ENCODE peak calls at places on chromosome 5, in nine cellular contexts. Z is stomach, B is sigmoid colon, J is upper lobe of left lung, A is A549, F is H1, P is GM12878, D is ovary, N is transverse colon. O is an unnamed sample.

GRCh38 chr5:81749186-81749561 is 1.7 kb downstream of the SSBP2 start:
- DNase-seq in Z (no peak), B (no peak), J (no peak), A (no peak), F (no peak), P (no peak), D (peak), N (no peak), O (no peak)

GRCh38 chr5:162068412-162068811 is 839 bp downstream of the GABRG2 start:
- DNase-seq in Z (no peak), B (no peak), J (peak), A (no peak), F (peak), P (no peak), D (no peak), N (no peak), O (no peak)

GRCh38 chr5:53381-54174 is 38.4 kb upstream of the PLEKHG4B start:
- DNase-seq in Z (peak), B (no peak), J (peak), A (peak), F (peak), P (no peak), D (peak), N (peak), O (no peak)

GRCh38 chr5:150765019-150765788 is 6.4 kb upstream of the DCTN4 start:
- DNase-seq in Z (no peak), B (no peak), J (no peak), A (no peak), F (no peak), P (no peak), D (no peak), N (no peak), O (no peak)

GRCh38 chr5:116423091-116423490 is 151.5 kb downstream of the SEMA6A start:
- DNase-seq in Z (no peak), B (no peak), J (no peak), A (no peak), F (no peak), P (no peak), D (no peak), N (no peak), O (no peak)

GRCh38 chr5:142388696-142389095 is 63.9 kb upstream of the SPRY4 start:
- DNase-seq in Z (no peak), B (no peak), J (no peak), A (no peak), F (no peak), P (no peak), D (no peak), N (no peak), O (no peak)

GRCh38 chr5:93273176-93273575 is 307.8 kb downstream of the NR2F1-AS1 start:
- DNase-seq in Z (no peak), B (no peak), J (no peak), A (no peak), F (no peak), P (no peak), D (no peak), N (no peak), O (no peak)

GRCh38 chr5:161846731-161847130 is 1.2 kb upstream of the GABRA1 start:
- DNase-seq in Z (no peak), B (no peak), J (no peak), A (no peak), F (no peak), P (no peak), D (no peak), N (no peak), O (no peak)

GRCh38 chr5:458547-459353 is 15.8 kb downstream of the EXOC3 start:
- DNase-seq in Z (no peak), B (peak), J (peak), A (peak), F (no peak), P (peak), D (no peak), N (peak), O (no peak)

GRCh38 chr5:140042551-140043507 is at the start of gene NRG2:
- DNase-seq in Z (peak), B (peak), J (peak), A (peak), F (peak), P (no peak), D (peak), N (peak), O (peak)

GRCh38 chr5:77620404-77620803 is 18.1 kb downstream of the OTP start:
- DNase-seq in Z (no peak), B (no peak), J (no peak), A (no peak), F (no peak), P (no peak), D (no peak), N (no peak), O (no peak)

GRCh38 chr5:157918811-157919742 is 60.1 kb upstream of the CLINT1 start:
- DNase-seq in Z (peak), B (no peak), J (peak), A (no peak), F (no peak), P (no peak), D (no peak), N (peak), O (no peak)

GRCh38 chr5:110377411-110378392 is 348.8 kb downstream of the TMEM232 start:
- DNase-seq in Z (no peak), B (no peak), J (no peak), A (no peak), F (no peak), P (no peak), D (no peak), N (no peak), O (no peak)

GRCh38 chr5:80151890-80152289 is 104.0 kb downstream of the SERINC5 start:
- DNase-seq in Z (no peak), B (no peak), J (no peak), A (no peak), F (no peak), P (no peak), D (no peak), N (no peak), O (no peak)

GRCh38 chr5:77892061-77893010 is 116.2 kb upstream of the TBCA start:
- DNase-seq in Z (no peak), B (no peak), J (no peak), A (no peak), F (no peak), P (no peak), D (no peak), N (no peak), O (no peak)

GRCh38 chr5:136094189-136094912 is 38.3 kb upstream of the SMAD5 start:
- DNase-seq in Z (peak), B (no peak), J (no peak), A (no peak), F (no peak), P (no peak), D (no peak), N (peak), O (no peak)

GRCh38 chr5:173963107-173963506 is 25.9 kb upstream of the C5orf47 start:
- DNase-seq in Z (no peak), B (no peak), J (no peak), A (peak), F (no peak), P (no peak), D (no peak), N (no peak), O (no peak)

GRCh38 chr5:157106668-157107461 is 2.0 kb downstream of the HAVCR2 start:
- DNase-seq in Z (peak), B (no peak), J (peak), A (no peak), F (no peak), P (peak), D (no peak), N (no peak), O (peak)

GRCh38 chr5:56350595-56351170 is 117.6 kb upstream of the ANKRD55 start:
- DNase-seq in Z (no peak), B (peak), J (peak), A (peak), F (peak), P (no peak), D (peak), N (peak), O (no peak)

GRCh38 chr5:145846087-145846486 is 10.9 kb upstream of the PRELID2 start:
- DNase-seq in Z (no peak), B (no peak), J (no peak), A (no peak), F (no peak), P (no peak), D (no peak), N (no peak), O (no peak)

DNA sequence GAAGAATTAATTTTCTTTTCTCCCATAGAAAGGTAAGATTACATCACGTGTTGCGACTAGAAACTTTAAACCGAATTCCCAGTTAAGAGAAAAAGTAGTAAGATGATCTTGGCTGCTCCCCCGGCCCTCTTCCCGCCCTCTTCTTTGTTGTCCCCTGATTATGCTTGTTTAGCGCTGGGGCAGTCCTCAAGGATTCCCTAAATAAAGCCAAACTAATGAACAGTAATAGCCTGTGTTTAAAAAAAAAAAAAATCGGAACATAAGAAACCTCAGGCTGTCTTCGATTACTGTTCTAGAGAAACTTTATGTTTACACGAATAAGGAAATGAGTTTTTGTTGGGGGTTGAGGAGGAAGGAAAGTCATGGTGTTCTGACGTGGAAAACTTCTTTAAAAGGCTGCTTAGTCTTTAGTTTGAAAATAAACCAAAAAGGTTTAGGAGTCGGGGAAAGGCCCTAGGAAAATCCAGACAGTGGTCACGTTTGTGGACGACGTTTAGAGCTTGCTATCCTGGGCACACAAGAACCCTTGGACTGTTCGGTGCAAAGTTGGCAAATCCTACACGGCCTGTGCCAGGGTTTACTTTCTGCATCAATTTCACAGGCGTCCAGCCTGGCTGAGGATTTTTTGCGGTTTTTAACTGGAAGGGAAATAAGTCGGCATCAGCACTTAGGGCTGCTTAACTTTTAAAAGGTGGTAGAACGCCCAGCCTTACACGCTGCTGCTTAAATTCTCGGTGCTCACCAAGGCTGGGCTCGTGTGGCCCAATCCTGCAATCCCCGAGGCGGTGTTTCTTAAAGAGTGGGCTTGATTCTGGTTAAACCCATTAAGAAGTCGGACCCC is 1.1 kb upstream of the MAT2B start:
- DNase-seq in Z (peak), B (peak), J (peak), A (no peak), F (no peak), P (no peak), D (peak), N (peak), O (peak)
- TF ChIP-seq POLR2A in Z (no peak), B (no peak), J (peak), A (no peak), F (peak), P (peak), D (no peak), N (peak), O (peak)

GRCh38 chr5:147880461-147880860 is 1.9 kb downstream of the SCGB3A2 start:
- DNase-seq in Z (no peak), B (no peak), J (no peak), A (no peak), F (no peak), P (no peak), D (no peak), N (no peak), O (no peak)

GRCh38 chr5:147887026-147887627 is 8.6 kb downstream of the SCGB3A2 start:
- DNase-seq in Z (no peak), B (no peak), J (no peak), A (peak), F (no peak), P (no peak), D (no peak), N (no peak), O (peak)

GRCh38 chr5:147879784-147880183 is 1.3 kb downstream of the SCGB3A2 start:
- DNase-seq in Z (no peak), B (no peak), J (no peak), A (no peak), F (no peak), P (no peak), D (no peak), N (no peak), O (no peak)

GRCh38 chr5:147878066-147878748 is at the start of gene SCGB3A2:
- DNase-seq in Z (no peak), B (no peak), J (no peak), A (no peak), F (no peak), P (no peak), D (no peak), N (no peak), O (no peak)

GRCh38 chr5:147882586-147883313 is 4.2 kb downstream of the SCGB3A2 start:
- DNase-seq in Z (no peak), B (no peak), J (no peak), A (no peak), F (no peak), P (no peak), D (no peak), N (no peak), O (no peak)
- TF ChIP-seq EP300 in Z (no peak), B (no peak), J (no peak), A (no peak), F (no peak), P (no peak), D (no peak), N (no peak), O (no peak)

DNA sequence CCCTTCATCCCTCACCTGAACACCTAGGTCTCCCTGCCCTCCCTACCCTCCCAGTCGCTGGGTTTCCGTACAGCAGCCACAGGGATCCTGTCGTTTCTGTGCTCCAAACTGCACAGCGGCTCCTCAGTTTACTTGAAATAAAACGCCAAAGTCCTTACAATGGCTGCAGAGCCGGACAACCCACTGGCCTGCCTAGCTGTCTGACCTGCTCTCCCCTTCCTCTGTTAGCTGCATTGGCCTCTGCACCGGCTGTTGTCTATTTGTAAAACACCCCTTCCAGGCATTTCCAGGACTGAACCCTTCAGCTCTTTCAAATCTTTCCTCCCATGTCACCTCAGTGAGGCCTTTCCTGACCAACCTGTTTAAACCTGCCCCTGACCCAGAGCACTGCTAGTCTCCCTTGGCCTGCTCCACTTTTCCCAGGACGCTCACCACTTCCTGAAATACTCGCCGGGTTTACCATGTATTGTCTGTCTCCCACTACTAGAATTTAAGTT is 9.1 kb upstream of the MGAT1 start:
- DNase-seq in Z (no peak), B (peak), J (peak), A (no peak), F (no peak), P (no peak), D (no peak), N (no peak), O (no peak)
- H3K4me3 ChIP-seq in Z (peak), B (peak), J (peak), A (peak), F (peak), P (peak), D (peak), N (peak), O (peak)

GRCh38 chr5:154709368-154710305 is 45.5 kb upstream of the LARP1 start:
- DNase-seq in Z (no peak), B (peak), J (no peak), A (no peak), F (no peak), P (no peak), D (no peak), N (no peak), O (no peak)

GRCh38 chr5:154712518-154713437 is 42.4 kb upstream of the LARP1 start:
- DNase-seq in Z (peak), B (peak), J (peak), A (no peak), F (peak), P (no peak), D (no peak), N (peak), O (no peak)

GRCh38 chr5:154714271-154714986 is 40.7 kb upstream of the LARP1 start:
- DNase-seq in Z (peak), B (no peak), J (peak), A (no peak), F (no peak), P (peak), D (no peak), N (peak), O (no peak)

GRCh38 chr5:154708845-154709244 is 46.3 kb upstream of the LARP1 start:
- DNase-seq in Z (no peak), B (peak), J (peak), A (no peak), F (no peak), P (no peak), D (no peak), N (no peak), O (no peak)

DNA sequence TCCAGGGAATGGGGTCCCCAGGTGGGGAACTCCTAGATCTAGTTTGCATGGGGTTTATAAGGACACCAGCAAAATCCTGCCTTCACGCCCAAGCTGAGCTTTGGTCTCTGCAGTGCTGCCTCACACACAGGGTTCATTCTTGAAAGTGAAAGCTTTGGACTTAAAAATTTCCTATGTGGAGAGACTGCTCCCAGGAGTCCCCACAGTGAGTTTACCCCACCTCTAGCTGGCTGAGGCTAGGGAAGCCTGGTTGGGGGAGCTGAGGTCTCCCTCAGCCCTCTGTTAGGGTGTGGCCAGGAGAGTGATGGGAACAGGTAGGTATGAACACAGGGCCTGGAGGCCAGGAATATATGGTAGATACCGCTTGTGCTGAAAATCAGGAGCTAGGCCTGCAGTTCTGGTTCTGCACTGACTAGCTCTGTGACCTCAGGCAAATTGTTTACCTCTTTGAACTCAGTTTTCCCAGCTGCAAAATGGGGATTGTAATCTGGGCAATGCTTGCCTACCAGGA is 41.5 kb upstream of the LARP1 start:
- DNase-seq in Z (no peak), B (peak), J (no peak), A (no peak), F (no peak), P (no peak), D (no peak), N (peak), O (no peak)
- TF ChIP-seq POLR2A in Z (no peak), B (no peak), J (no peak), A (no peak), F (no peak), P (no peak), D (no peak), N (no peak), O (no peak)

GRCh38 chr5:166338801-166339200 is 1952.6 kb upstream of the WWC1 start:
- DNase-seq in Z (no peak), B (no peak), J (no peak), A (no peak), F (no peak), P (no peak), D (no peak), N (no peak), O (no peak)
- TF ChIP-seq EP300 in Z (no peak), B (no peak), J (no peak), A (no peak), F (no peak), P (no peak), D (no peak), N (no peak), O (no peak)